ENCODE peak calls at places on chromosome 13, in nine cellular contexts. K, B, M, J, S, T, R, C and I are unnamed samples.
A peak's percentile ranks its signal among the peaks of the same experiment; 100 is the strongest.

GRCh38 chr13:107767119-107767518 is 448.2 kb downstream of the LIG4 start:
- DNase-seq in K (no peak), B (no peak), M (no peak), J (peak; percentile 16), S (peak; percentile 76), T (no peak), R (no peak), C (no peak), I (no peak)

GRCh38 chr13:89704040-89704439 is 1643.4 kb upstream of the MIR17HG start:
- DNase-seq in K (no peak), B (no peak), M (no peak), J (no peak), S (no peak), T (no peak), R (no peak), C (no peak), I (no peak)

GRCh38 chr13:32938907-32939306 is 77.3 kb upstream of the KL start:
- DNase-seq in K (no peak), B (no peak), M (peak; percentile 61), J (peak; percentile 70), S (no peak), T (no peak), R (no peak), C (no peak), I (no peak)

GRCh38 chr13:20969182-20969581 is 66.6 kb upstream of the XPO4 start:
- DNase-seq in K (no peak), B (no peak), M (peak; percentile 68), J (peak; percentile 82), S (no peak), T (no peak), R (no peak), C (no peak), I (no peak)

GRCh38 chr13:76029088-76029487 is 393.0 kb downstream of the LMO7 start:
- DNase-seq in K (no peak), B (no peak), M (no peak), J (no peak), S (no peak), T (no peak), R (no peak), C (no peak), I (no peak)

GRCh38 chr13:91805605-91806004 is 407.2 kb downstream of the GPC5 start:
- DNase-seq in K (no peak), B (no peak), M (no peak), J (no peak), S (no peak), T (no peak), R (no peak), C (no peak), I (no peak)

GRCh38 chr13:31111136-31111535 is 50.6 kb downstream of the HSPH1 start:
- DNase-seq in K (no peak), B (no peak), M (peak; percentile 65), J (peak; percentile 21), S (no peak), T (no peak), R (no peak), C (no peak), I (no peak)

GRCh38 chr13:26914624-26915023 is 154.0 kb upstream of the GPR12 start:
- DNase-seq in K (no peak), B (no peak), M (no peak), J (no peak), S (no peak), T (no peak), R (no peak), C (no peak), I (no peak)

GRCh38 chr13:101452519-101453485 is at the start of gene ITGBL1:
- DNase-seq in K (no peak), B (peak; percentile 19), M (peak; percentile 25), J (peak; percentile 76), S (peak; percentile 38), T (no peak), R (no peak), C (no peak), I (no peak)

GRCh38 chr13:101292711-101293110 is 123.6 kb downstream of the NALCN start:
- DNase-seq in K (no peak), B (no peak), M (peak; percentile 60), J (peak; percentile 15), S (no peak), T (no peak), R (no peak), C (no peak), I (no peak)

GRCh38 chr13:20378721-20379120 is 146.6 kb upstream of the GJB6 start:
- DNase-seq in K (no peak), B (no peak), M (no peak), J (no peak), S (no peak), T (no peak), R (no peak), C (no peak), I (no peak)

DNA sequence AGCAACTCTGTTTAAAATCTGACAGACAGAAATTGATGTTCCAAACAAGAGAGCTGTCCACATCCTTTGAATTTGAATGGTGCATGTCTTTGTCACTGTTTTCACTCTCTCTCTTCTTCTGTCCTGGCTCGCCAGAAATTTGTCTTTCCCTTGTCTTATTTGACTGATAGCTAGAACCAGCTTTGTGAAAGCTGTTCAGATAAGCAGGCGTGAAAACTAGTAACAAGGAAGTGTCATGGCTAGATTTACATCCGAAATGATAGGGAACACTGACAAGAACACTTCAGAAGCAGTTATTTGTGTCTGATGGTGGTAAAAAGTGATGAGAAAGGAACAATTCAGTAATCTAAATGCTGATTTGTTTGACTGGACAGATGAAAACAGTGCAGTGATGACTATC is 354.9 kb upstream of the SLITRK1 start:
- DNase-seq in K (no peak), B (no peak), M (no peak), J (no peak), S (no peak), T (no peak), R (no peak), C (no peak), I (no peak)
- H3K4me3 ChIP-seq in K (no peak overlapping the region), B (no peak overlapping the region), M (no peak overlapping the region), J (no peak overlapping the region), S (no peak overlapping the region), T (no peak overlapping the region), R (no peak overlapping the region), C (no peak overlapping the region), I (no peak overlapping the region)

GRCh38 chr13:49020940-49021548 is 45.3 kb downstream of the FNDC3A start:
- DNase-seq in K (no peak), B (no peak), M (no peak), J (peak; percentile 12), S (no peak), T (no peak), R (no peak), C (no peak), I (no peak)
- H3K9me3 ChIP-seq in K (no peaks in the 10 kb centered on the region), B (no peaks in the 10 kb centered on the region), M (no peaks in the 10 kb centered on the region), J (no peaks in the 10 kb centered on the region), S (peaks cover 6% of the 10 kb centered on the region), T (no peaks in the 10 kb centered on the region), R (no peaks in the 10 kb centered on the region), C (no peaks in the 10 kb centered on the region), I (no peaks in the 10 kb centered on the region)

GRCh38 chr13:112917731-112918130 is 51.3 kb upstream of the MCF2L start:
- DNase-seq in K (no peak), B (no peak), M (no peak), J (no peak), S (no peak), T (no peak), R (no peak), C (no peak), I (no peak)

GRCh38 chr13:112917056-112917664 is 51.9 kb upstream of the MCF2L start:
- DNase-seq in K (no peak), B (no peak), M (no peak), J (no peak), S (no peak), T (no peak), R (no peak), C (no peak), I (no peak)

GRCh38 chr13:112912726-112913440 is 56.1 kb upstream of the MCF2L start:
- DNase-seq in K (no peak), B (no peak), M (no peak), J (no peak), S (no peak), T (no peak), R (no peak), C (no peak), I (no peak)

GRCh38 chr13:112918746-112919145 is 50.3 kb upstream of the MCF2L start:
- DNase-seq in K (no peak), B (no peak), M (no peak), J (no peak), S (no peak), T (no peak), R (no peak), C (no peak), I (no peak)

GRCh38 chr13:112916296-112916695 is 52.7 kb upstream of the MCF2L start:
- DNase-seq in K (no peak), B (no peak), M (no peak), J (no peak), S (no peak), T (no peak), R (no peak), C (no peak), I (no peak)
- H3K27me3 ChIP-seq in K (no peaks in the 10 kb centered on the region), B (no peaks in the 10 kb centered on the region), M (peaks cover 49% of the 10 kb centered on the region), J (peaks cover 42% of the 10 kb centered on the region), S (no peaks in the 10 kb centered on the region), T (no peaks in the 10 kb centered on the region), R (no peaks in the 10 kb centered on the region), C (no peaks in the 10 kb centered on the region), I (no peaks in the 10 kb centered on the region)

DNA sequence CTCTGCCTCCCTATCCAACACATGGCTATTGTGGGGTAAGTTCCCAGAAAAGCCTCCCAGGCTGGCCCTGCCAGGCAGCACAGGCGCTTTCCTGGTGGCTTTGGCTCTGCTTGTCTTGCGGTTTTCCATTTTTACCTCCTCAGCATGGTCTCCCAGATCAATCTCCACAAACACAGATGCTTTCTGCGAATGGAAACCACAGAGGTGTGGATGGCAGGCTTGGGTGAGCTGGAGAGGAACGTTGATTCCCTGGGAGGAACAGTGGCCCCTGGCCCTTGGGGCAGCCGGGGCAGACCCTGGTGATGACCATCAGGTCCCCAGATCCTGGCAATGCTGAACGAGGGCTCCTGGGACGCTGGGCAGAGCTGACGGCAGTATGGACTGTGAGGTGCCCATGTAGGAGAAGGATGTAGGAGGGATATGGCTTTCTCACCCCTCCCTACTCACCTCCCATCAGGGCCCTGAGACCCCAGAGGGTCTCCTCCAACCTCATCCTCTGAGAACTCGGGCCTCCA is 6.6 kb downstream of the C13orf46 start:
- DNase-seq in K (peak; percentile 14), B (peak; percentile 42), M (no peak), J (no peak), S (no peak), T (no peak), R (no peak), C (no peak), I (no peak)
- H3K4me3 ChIP-seq in K (no peak overlapping the region), B (no peak overlapping the region), M (no peak overlapping the region), J (no peak overlapping the region), S (no peak overlapping the region), T (no peak overlapping the region), R (no peak overlapping the region), C (no peak overlapping the region), I (no peak overlapping the region)

DNA sequence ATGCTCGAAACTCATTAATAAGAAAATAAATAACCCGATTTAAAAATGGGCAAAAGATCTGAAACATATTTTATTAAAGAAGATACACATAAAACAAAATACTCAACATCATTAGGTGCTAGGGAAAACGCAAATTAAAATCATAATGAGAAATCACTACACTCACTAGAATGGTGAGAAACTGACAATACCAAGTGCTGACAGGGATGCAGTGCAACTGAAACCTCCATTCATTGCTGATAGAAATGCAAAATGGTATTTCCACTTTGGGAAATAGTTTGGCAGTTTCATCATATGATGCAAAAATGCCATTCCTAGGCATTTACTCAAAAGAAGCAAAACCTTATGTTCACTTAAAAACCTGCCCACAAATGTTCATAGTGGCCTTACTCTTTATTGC is 225.4 kb downstream of the RGCC start:
- DNase-seq in K (no peak), B (no peak), M (no peak), J (no peak), S (no peak), T (no peak), R (no peak), C (no peak), I (no peak)
- H3K9me3 ChIP-seq in K (no peaks in the 10 kb centered on the region), B (no peaks in the 10 kb centered on the region), M (no peaks in the 10 kb centered on the region), J (no peaks in the 10 kb centered on the region), S (no peaks in the 10 kb centered on the region), T (peaks cover 2% of the 10 kb centered on the region), R (no peaks in the 10 kb centered on the region), C (no peaks in the 10 kb centered on the region), I (no peaks in the 10 kb centered on the region)